ENCODE peak calls at places on chromosomes 4 and X, in four cellular contexts. B is adrenal gland, U is NCI-H1417, Z is retina. H is an unnamed sample.

GRCh38 chr4:153616005-153616555 is 68.0 kb upstream of the TLR2 start:
- DNase-seq in B (no peak), U (no peak), Z (no peak), H (no peak)

GRCh38 chrX:154470914-154471568 is 8.0 kb downstream of the LAGE3 start:
- DNase-seq in B (no peak), U (no peak), Z (no peak), H (no peak)

GRCh38 chr4:113534698-113535097 is 226.8 kb downstream of the CAMK2D start:
- DNase-seq in B (no peak), U (no peak), Z (no peak), H (no peak)

GRCh38 chr4:102815981-102816380 is 11.4 kb downstream of the UBE2D3 start:
- DNase-seq in B (no peak), U (no peak), Z (no peak), H (no peak)

GRCh38 chr4:113049421-113050355 is at the start of gene ANK2:
- DNase-seq in B (no peak), U (peak), Z (peak), H (peak)

GRCh38 chr4:139735381-139736256 is 70.0 kb downstream of the MGST2 start:
- DNase-seq in B (peak), U (peak), Z (peak), H (peak)

GRCh38 chr4:147547314-147548056 is 66.6 kb downstream of the EDNRA start:
- DNase-seq in B (no peak), U (no peak), Z (no peak), H (no peak)

GRCh38 chrX:23694606-23695005 is 27.3 kb downstream of the PRDX4 start:
- DNase-seq in B (peak), U (peak), Z (peak), H (peak)

GRCh38 chr4:102402223-102402622 is 56.9 kb upstream of the SLC39A8 start:
- DNase-seq in B (no peak), U (no peak), Z (no peak), H (no peak)

H was measured in left kidney.